ENCODE peak calls at places on chromosomes 12 and 14, in five cellular contexts. G is choroid plexus epithelial cell, E is GM10248, X is cardiac muscle cell, A is GM20000. Z is an unnamed sample.

GRCh38 chr14:94056579-94057308 is 24.3 kb downstream of the DDX24 start:
- DNase-seq in G (peak), E (no peak), X (no peak), A (peak), Z (peak)

GRCh38 chr14:93042968-93043940 is 72.5 kb downstream of the ITPK1 start:
- DNase-seq in G (peak), E (no peak), X (no peak), A (peak), Z (peak)

GRCh38 chr12:107329569-107330324 is 236.4 kb upstream of the CRY1 start:
- DNase-seq in G (peak), E (no peak), X (no peak), A (no peak), Z (no peak)

GRCh38 chr14:104143071-104143470 is 4.7 kb downstream of the KIF26A start:
- DNase-seq in G (no peak), E (no peak), X (no peak), A (no peak), Z (no peak)

GRCh38 chr12:1930816-1931597 is 12.6 kb upstream of the CACNA2D4 start:
- DNase-seq in G (no peak), E (no peak), X (no peak), A (no peak), Z (no peak)

GRCh38 chr12:25376985-25377384 is 126.3 kb upstream of the KRAS start:
- DNase-seq in G (no peak), E (no peak), X (no peak), A (no peak), Z (no peak)

GRCh38 chr12:26735249-26735639 is 97.8 kb downstream of the ITPR2 start:
- DNase-seq in G (no peak), E (no peak), X (no peak), A (no peak), Z (no peak)

GRCh38 chr12:68823711-68824110 is 15.7 kb downstream of the MDM2 start:
- DNase-seq in G (peak), E (no peak), X (no peak), A (no peak), Z (no peak)

GRCh38 chr12:104590002-104590401 is 133.3 kb downstream of the CHST11 start:
- DNase-seq in G (no peak), E (no peak), X (no peak), A (no peak), Z (no peak)

GRCh38 chr14:72553656-72554055 is 340.2 kb downstream of the DPF3 start:
- DNase-seq in G (no peak), E (no peak), X (no peak), A (no peak), Z (no peak)

GRCh38 chr12:953776-954175 is 4.3 kb upstream of the RAD52 start:
- DNase-seq in G (peak), E (no peak), X (no peak), A (no peak), Z (no peak)

GRCh38 chr14:105600939-105601359 is 74.6 kb downstream of the TMEM121 start:
- DNase-seq in G (no peak), E (peak), X (no peak), A (no peak), Z (no peak)

GRCh38 chr12:54024581-54024980 is 3.7 kb upstream of the HOXC6 start:
- DNase-seq in G (no peak), E (no peak), X (no peak), A (no peak), Z (no peak)

GRCh38 chr12:98253207-98253606 is 262.2 kb upstream of the TMPO start:
- DNase-seq in G (no peak), E (no peak), X (no peak), A (no peak), Z (no peak)

DNA sequence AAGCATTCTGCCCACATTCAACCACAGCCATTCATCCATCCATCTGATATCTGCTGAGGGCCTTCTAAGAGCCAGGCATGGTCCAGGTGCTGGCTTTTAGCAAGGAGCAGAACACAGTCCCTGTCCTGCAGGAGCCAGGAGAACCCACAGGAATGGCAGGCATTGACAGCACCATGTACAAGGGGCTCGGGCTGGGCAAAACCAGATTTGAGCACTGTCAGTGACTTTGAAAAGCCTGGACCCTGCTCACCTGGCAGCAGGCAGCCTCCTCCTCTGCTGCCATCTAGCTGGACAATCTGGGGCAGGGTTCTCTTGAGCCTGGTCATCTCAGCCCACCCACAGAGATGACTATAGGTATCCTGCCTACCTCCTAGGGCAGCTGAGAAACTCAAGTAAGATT is 136.9 kb downstream of the ZFP36L1 start:
- DNase-seq in G (no peak), E (no peak), X (no peak), A (no peak), Z (peak)
- TF ChIP-seq CTCF in G (peak), E (peak), X (no peak), A (no peak), Z (no peak)

DNA sequence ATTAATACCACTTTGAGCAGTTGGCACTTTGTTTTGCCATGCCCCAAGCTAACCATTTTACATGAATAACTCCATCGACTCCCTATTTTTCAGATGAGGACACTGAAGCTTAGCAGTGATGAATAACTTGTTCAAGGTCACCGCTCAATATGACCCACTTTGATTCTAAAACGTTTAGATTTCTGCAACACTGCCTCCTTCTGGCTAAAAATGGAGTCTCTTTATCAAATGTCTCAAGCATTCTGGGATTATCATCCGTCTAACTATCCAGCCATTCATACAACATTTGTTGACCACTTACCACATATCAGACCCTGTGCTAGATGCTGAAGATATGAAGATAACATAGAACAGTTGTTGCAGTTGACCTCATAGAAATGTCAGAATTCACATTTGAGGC is 298.0 kb downstream of the PPFIA2 start:
- DNase-seq in G (no peak), E (no peak), X (no peak), A (no peak), Z (no peak)
- TF ChIP-seq CTCF in G (peak), E (no peak), X (peak), A (no peak), Z (no peak)

GRCh38 chr14:46250113-46250703 is 401.4 kb downstream of the RPL10L start:
- DNase-seq in G (peak), E (no peak), X (peak), A (no peak), Z (peak)
- TF ChIP-seq CTCF in G (peak), E (peak), X (peak), A (no peak), Z (peak)

GRCh38 chr14:75794615-75795038 is 133.6 kb downstream of the TTLL5 start:
- DNase-seq in G (peak), E (no peak), X (peak), A (no peak), Z (no peak)

GRCh38 chr14:75793806-75794205 is 132.8 kb downstream of the TTLL5 start:
- DNase-seq in G (peak), E (no peak), X (no peak), A (no peak), Z (no peak)
- TF ChIP-seq CTCF in G (peak), E (no peak), X (peak), A (no peak), Z (no peak)

DNA sequence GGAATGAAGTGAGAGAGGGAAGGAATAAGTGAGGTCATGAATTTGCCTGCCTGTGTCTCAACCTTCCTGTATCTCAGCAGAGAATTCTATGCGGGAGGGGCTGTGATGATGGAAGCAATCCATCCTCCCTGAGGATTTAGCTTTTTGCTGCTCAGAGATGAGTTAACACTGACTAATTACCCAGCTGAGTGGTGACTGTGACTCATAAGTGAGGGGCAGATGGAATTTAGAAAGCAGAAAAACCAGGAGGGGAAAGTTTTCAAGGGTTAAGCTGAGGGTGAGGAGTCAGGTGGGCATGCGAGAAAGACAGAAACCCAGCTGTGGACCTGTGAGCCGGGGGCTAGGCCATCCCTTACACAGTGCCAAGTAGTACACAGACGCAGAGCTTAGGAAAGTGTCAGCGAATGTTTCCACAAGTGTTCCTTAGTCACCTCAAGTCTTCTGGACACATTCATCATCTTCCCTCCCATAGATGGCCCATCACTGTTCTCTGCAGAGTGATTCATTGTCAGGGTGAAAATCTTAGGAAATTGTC is 277.9 kb downstream of the IPO8 start:
- DNase-seq in G (peak), E (no peak), X (no peak), A (no peak), Z (no peak)
- TF ChIP-seq CTCF in G (no peak), E (no peak), X (no peak), A (no peak), Z (no peak)

GRCh38 chr14:99188721-99189120 is 83.3 kb downstream of the BCL11B start:
- DNase-seq in G (no peak), E (no peak), X (peak), A (no peak), Z (no peak)
- TF ChIP-seq CTCF in G (no peak), E (no peak), X (no peak), A (no peak), Z (no peak)

GRCh38 chr14:73965206-73965605 is 15.1 kb downstream of the COQ6 start:
- DNase-seq in G (no peak), E (no peak), X (no peak), A (no peak), Z (no peak)
- TF ChIP-seq CTCF in G (no peak), E (no peak), X (no peak), A (no peak), Z (no peak)

GRCh38 chr12:14803830-14804160 is 325 bp downstream of the C12orf60 start:
- DNase-seq in G (no peak), E (no peak), X (no peak), A (no peak), Z (no peak)

GRCh38 chr12:14802961-14803829 is at the start of the genes C12orf60 and WBP11:
- DNase-seq in G (peak), E (peak), X (peak), A (peak), Z (peak)
- TF ChIP-seq CTCF in G (no peak), E (no peak), X (no peak), A (no peak), Z (no peak)

GRCh38 chr14:54169254-54169924 is 212.8 kb upstream of the BMP4 start:
- DNase-seq in G (no peak), E (no peak), X (no peak), A (no peak), Z (no peak)
- TF ChIP-seq CTCF in G (no peak), E (no peak), X (no peak), A (no peak), Z (no peak)

Z was measured in GM13976.